ENCODE peak calls at places on chromosomes 7 and 10, in ten cellular contexts. G, S, B, Q, U, K, X, Z, A and M are unnamed samples.

GRCh38 chr10:86333813-86334514 is 32.6 kb downstream of the GRID1 start:
- DNase-seq in S (no peak), Z (no peak), G (no peak), U (no peak), A (no peak), Q (no peak), B (no peak), X (no peak), K (no peak), M (no peak)

GRCh38 chr10:79403441-79404230 is 41.8 kb downstream of the ZCCHC24 start:
- DNase-seq in Z (peak; percentile 62), G (peak; percentile 75), U (no peak), S (no peak), A (no peak), X (no peak), K (no peak), Q (peak; percentile 73), B (no peak), M (no peak)

GRCh38 chr7:139505563-139505962 is 17.9 kb upstream of the CLEC2L start:
- DNase-seq in S (peak; percentile 44), Z (no peak), Q (no peak), U (no peak), K (no peak), X (no peak), G (no peak), A (no peak), B (no peak), M (peak; percentile 24)

GRCh38 chr7:128197989-128198580 is 43.0 kb upstream of the LEP start:
- DNase-seq in Q (no peak), A (no peak), G (no peak), B (no peak), K (no peak), Z (no peak), S (no peak), U (no peak), X (no peak), M (no peak)

GRCh38 chr7:16419859-16420258 is 1.5 kb downstream of the CRPPA start:
- DNase-seq in K (no peak), B (no peak), Z (no peak), U (no peak), S (no peak), Q (no peak), X (no peak), A (no peak), G (no peak), M (no peak)

GRCh38 chr7:11009631-11010030 is 36.0 kb downstream of the PHF14 start:
- DNase-seq in S (no peak), U (no peak), Q (no peak), Z (no peak), X (no peak), A (no peak), K (no peak), B (no peak), G (no peak), M (no peak)

GRCh38 chr10:113273151-113273876 is 279.5 kb upstream of the HABP2 start:
- DNase-seq in K (peak; percentile 43), A (peak; percentile 21), U (no peak), S (no peak), G (peak; percentile 5), Q (peak; percentile 71), B (no peak), X (no peak), Z (no peak), M (no peak)

GRCh38 chr7:43117025-43117424 is 4.6 kb downstream of the HECW1 start:
- DNase-seq in X (no peak), S (no peak), Q (no peak), U (no peak), K (no peak), B (peak; percentile 19), A (no peak), G (no peak), Z (no peak), M (no peak)

GRCh38 chr7:37193087-37193774 is 255.4 kb downstream of the ELMO1 start:
- DNase-seq in Z (no peak), G (no peak), K (peak; percentile 25), U (no peak), Q (peak; percentile 50), A (no peak), S (no peak), B (no peak), X (no peak), M (no peak)

GRCh38 chr7:130912910-130913720 is 179.1 kb upstream of the KLF14 start:
- DNase-seq in U (no peak), G (peak; percentile 79), B (peak; percentile 99), A (no peak), Q (peak; percentile 53), K (peak; percentile 89), X (peak; percentile 67), S (peak; percentile 91), Z (peak; percentile 66), M (peak; percentile 56)

GRCh38 chr7:98372993-98373392 is 27.9 kb downstream of the BAIAP2L1 start:
- DNase-seq in U (no peak), K (peak; percentile 64), S (no peak), Z (no peak), X (no peak), B (peak; percentile 81), G (no peak), A (no peak), Q (no peak), M (no peak)

GRCh38 chr10:14414901-14415300 is 84.2 kb upstream of the FRMD4A start:
- DNase-seq in X (no peak), B (peak; percentile 85), Z (no peak), S (no peak), A (no peak), G (no peak), U (no peak), K (no peak), Q (no peak), M (no peak)

GRCh38 chr10:98424308-98425254 is 9.6 kb upstream of the PYROXD2 start:
- DNase-seq in K (no peak), A (no peak), Z (no peak), B (no peak), G (no peak), U (no peak), X (no peak), Q (no peak), S (no peak), M (no peak)

GRCh38 chr10:87915406-87915805 is 52.0 kb downstream of the PTEN start:
- DNase-seq in B (no peak), A (no peak), U (no peak), X (no peak), Z (no peak), S (no peak), K (no peak), Q (no peak), G (no peak), M (no peak)

GRCh38 chr7:137146012-137146455 is 197.5 kb downstream of the PTN start:
- DNase-seq in B (peak; percentile 95), U (no peak), X (no peak), G (no peak), Z (no peak), Q (no peak), A (no peak), K (no peak), S (no peak), M (no peak)

GRCh38 chr7:101814081-101814995 is 3.1 kb upstream of the CUX1 start:
- DNase-seq in Q (peak; percentile 62), B (peak; percentile 44), Z (peak; percentile 80), A (peak; percentile 67), X (no peak), S (peak; percentile 70), G (peak; percentile 76), K (peak; percentile 50), U (peak; percentile 69), M (peak; percentile 75)
- TF ChIP-seq POLR2A in Q (no peak), B (no peak), Z (no peak), A (peak; percentile 19), X (no peak), S (peak; percentile 34), G (no peak), K (no peak), U (no peak), M (peak; percentile 4)

GRCh38 chr7:135743907-135744789 is 4.5 kb downstream of the FAM180A start:
- DNase-seq in B (peak; percentile 75), A (no peak), X (no peak), K (no peak), Q (peak; percentile 38), G (peak; percentile 45), U (no peak), S (no peak), Z (peak; percentile 46), M (no peak)

GRCh38 chr7:135748770-135749169 is at the start of gene FAM180A:
- DNase-seq in U (no peak), X (peak; percentile 65), Z (peak; percentile 83), A (no peak), Q (peak; percentile 85), G (peak; percentile 61), K (peak; percentile 27), S (no peak), B (peak; percentile 85), M (no peak)

GRCh38 chr7:135747366-135747765 is 1.2 kb downstream of the FAM180A start:
- DNase-seq in Z (no peak), K (no peak), A (no peak), U (no peak), S (no peak), Q (no peak), G (no peak), B (no peak), X (no peak), M (no peak)

GRCh38 chr7:135744938-135745701 is 3.5 kb downstream of the FAM180A start:
- DNase-seq in B (peak; percentile 86), S (no peak), Z (no peak), U (no peak), G (peak; percentile 26), A (no peak), Q (no peak), X (peak; percentile 47), K (no peak), M (no peak)

GRCh38 chr7:135745702-135746312 is 2.8 kb downstream of the FAM180A start:
- DNase-seq in U (no peak), X (peak; percentile 80), B (peak; percentile 99), G (peak; percentile 23), S (peak; percentile 78), Z (peak; percentile 57), K (peak; percentile 90), A (peak; percentile 20), Q (peak; percentile 57), M (no peak)
- TF ChIP-seq POLR2A in U (no peak), X (no peak), B (peak; percentile 52), G (no peak), S (no peak), Z (no peak), K (no peak), A (no peak), Q (no peak), M (no peak)

DNA sequence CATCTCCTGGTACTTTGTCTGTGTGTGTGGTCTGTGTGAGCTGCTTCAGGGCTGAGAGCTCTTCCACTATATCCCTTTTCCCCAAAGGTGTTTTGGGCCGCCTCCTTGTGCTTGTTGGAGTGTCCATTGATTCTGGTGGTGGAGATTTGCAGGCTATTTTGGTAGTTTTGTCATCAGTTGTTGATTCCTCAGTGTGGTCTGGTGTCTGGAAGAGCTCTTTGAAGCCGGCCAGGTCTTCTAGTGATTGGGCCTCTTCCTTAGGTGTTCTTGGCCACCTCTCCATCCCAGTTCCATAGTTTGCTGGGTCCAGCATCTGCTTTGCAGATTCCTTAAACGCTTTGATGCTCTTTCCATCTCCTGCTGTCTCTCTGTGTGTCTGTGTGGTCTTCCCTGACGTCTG is 20.8 kb downstream of the MKI67 start:
- DNase-seq in K (no peak), Q (no peak), S (no peak), B (no peak), A (no peak), X (no peak), Z (no peak), G (no peak), U (no peak), M (no peak)
- TF ChIP-seq POLR2A in K (no peak), Q (no peak), S (no peak), B (no peak), A (no peak), X (no peak), Z (no peak), G (no peak), U (peak; percentile 37), M (no peak)

GRCh38 chr7:100363098-100363497 is 5.2 kb downstream of the PILRB start:
- DNase-seq in B (no peak), S (no peak), Z (no peak), G (no peak), A (no peak), X (no peak), Q (no peak), U (no peak), K (no peak), M (no peak)
- TF ChIP-seq POLR2A in B (no peak), S (no peak), Z (no peak), G (no peak), A (no peak), X (no peak), Q (no peak), U (no peak), K (no peak), M (no peak)